ENCODE peak calls at places on chromosomes 2 and 18, in eight cellular contexts. Q is fibroblast of lung; W is GM23338; T is upper lobe of right lung; R is body of pancreas; K is CD4-positive, CD25-positive, alpha-beta regulatory T cell; M is substantia nigra; U is OCI-LY7. B is an unnamed sample.

GRCh38 chr2:152920846-152921245 is 202.4 kb downstream of the ARL6IP6 start:
- DNase-seq in W (no peak), Q (no peak), T (no peak), K (no peak), U (no peak), R (no peak), M (no peak), B (no peak)

GRCh38 chr2:178009813-178010212 is 62.8 kb downstream of the PDE11A start:
- DNase-seq in U (no peak), M (no peak), W (no peak), K (no peak), R (no peak), T (no peak), Q (no peak), B (no peak)

GRCh38 chr2:203671876-203672275 is 34.6 kb upstream of the CD28 start:
- DNase-seq in K (no peak), Q (no peak), U (no peak), M (no peak), W (no peak), R (no peak), T (no peak), B (no peak)

GRCh38 chr2:145220496-145220895 is 700.6 kb upstream of the ZEB2 start:
- DNase-seq in W (no peak), M (no peak), T (no peak), R (no peak), K (no peak), Q (no peak), U (peak; percentile 80), B (no peak)

GRCh38 chr2:120861576-120862191 is 126.0 kb downstream of the GLI2 start:
- DNase-seq in T (peak; percentile 54), R (no peak), W (no peak), U (no peak), Q (no peak), K (no peak), M (no peak), B (no peak)

GRCh38 chr2:168719446-168719845 is 83.0 kb upstream of the NOSTRIN start:
- DNase-seq in M (no peak), T (no peak), U (no peak), Q (no peak), W (no peak), K (no peak), R (no peak), B (no peak)

GRCh38 chr2:152655880-152656279 is 61.4 kb downstream of the PRPF40A start:
- DNase-seq in K (no peak), U (no peak), W (no peak), M (no peak), Q (no peak), R (no peak), T (no peak), B (no peak)

GRCh38 chr2:11697103-11697871 is 27.3 kb upstream of the NTSR2 start:
- DNase-seq in K (no peak), T (peak; percentile 75), U (no peak), Q (peak; percentile 77), M (peak; percentile 62), R (no peak), W (no peak), B (no peak)

GRCh38 chr2:44974064-44974715 is 32.7 kb downstream of the SIX3 start:
- DNase-seq in U (peak; percentile 63), Q (peak; percentile 72), R (no peak), K (no peak), W (peak; percentile 98), M (no peak), T (no peak), B (peak; percentile 90)

GRCh38 chr2:14023558-14023957 is 609.0 kb upstream of the LRATD1 start:
- DNase-seq in K (no peak), W (peak; percentile 47), M (no peak), T (no peak), R (no peak), Q (no peak), U (no peak), B (no peak)

GRCh38 chr2:220215785-220216184 is 588.4 kb downstream of the SLC4A3 start:
- DNase-seq in R (no peak), K (no peak), W (no peak), M (no peak), Q (no peak), T (no peak), U (no peak), B (no peak)

GRCh38 chr2:241702405-241703127 is 727 bp downstream of the ING5 start:
- DNase-seq in U (peak; percentile 90), W (peak; percentile 92), T (peak; percentile 91), Q (no peak), K (peak; percentile 82), R (peak; percentile 87), M (no peak), B (peak; percentile 93)

GRCh38 chr2:170530284-170530745 is 184.8 kb upstream of the SP5 start:
- DNase-seq in T (peak; percentile 85), U (no peak), K (no peak), Q (peak; percentile 84), M (no peak), W (peak; percentile 61), R (peak; percentile 81), B (peak; percentile 45)

GRCh38 chr2:124704056-124704644 is 679.1 kb downstream of the CNTNAP5 start:
- DNase-seq in R (no peak), K (no peak), U (no peak), M (no peak), Q (no peak), W (no peak), T (no peak), B (peak; percentile 58)

DNA sequence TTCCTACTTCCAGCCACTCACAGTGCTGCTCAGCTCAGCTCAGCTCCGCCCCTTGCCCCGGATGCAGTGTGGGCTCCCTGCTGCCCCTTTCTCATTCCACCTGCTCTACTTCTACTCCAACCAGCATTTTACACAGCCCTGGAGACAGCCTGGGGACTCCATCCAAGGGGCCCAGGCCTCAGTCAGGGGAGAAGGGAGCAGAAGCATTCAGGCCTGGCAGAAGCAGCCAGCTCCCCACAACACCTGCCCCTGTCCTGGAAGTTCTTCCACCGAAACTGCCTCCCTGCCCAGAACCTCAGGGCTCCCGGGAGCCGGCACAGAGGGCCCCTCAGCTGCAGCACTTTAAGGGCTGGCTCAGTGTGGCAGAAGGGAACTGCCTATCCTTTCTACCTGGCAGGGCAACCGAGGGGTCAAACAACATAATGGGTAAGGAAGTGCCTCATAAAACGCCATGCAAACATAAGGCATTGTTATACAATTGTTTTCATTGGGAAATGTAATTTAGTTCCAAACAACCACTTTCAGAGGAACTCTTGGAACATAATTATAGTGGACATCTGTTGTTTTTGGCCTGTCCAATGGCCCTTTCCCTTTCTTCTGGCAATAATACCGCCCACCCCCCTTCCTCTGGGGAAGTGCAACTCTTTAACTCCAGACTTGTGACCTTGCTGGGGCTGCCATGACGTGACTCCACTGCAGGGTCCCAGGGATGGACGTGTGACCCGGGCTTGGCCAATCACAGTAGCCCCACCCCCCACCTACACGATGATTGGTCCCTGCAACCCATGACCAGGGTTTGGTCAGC is 102.4 kb downstream of the LIPG start:
- DNase-seq in Q (no peak), R (no peak), M (no peak), K (no peak), U (no peak), T (no peak), W (peak; percentile 54), B (no peak)
- H3K27ac ChIP-seq in Q (no peak overlapping the region), R (no peak overlapping the region), M (no peak overlapping the region), K (no peak overlapping the region), U (no peak overlapping the region), T (peak overlapping the region; percentile 24), W (no peak overlapping the region), B (no peak overlapping the region)

GRCh38 chr18:2672872-2673271 is 17.3 kb downstream of the SMCHD1 start:
- DNase-seq in M (no peak), R (no peak), Q (no peak), W (no peak), K (no peak), T (no peak), U (no peak), B (no peak)

GRCh38 chr18:2672410-2672809 is 16.9 kb downstream of the SMCHD1 start:
- DNase-seq in Q (no peak), W (no peak), M (no peak), K (no peak), R (no peak), U (no peak), T (no peak), B (no peak)
- H3K27ac ChIP-seq in Q (no peak overlapping the region), W (no peak overlapping the region), M (no peak overlapping the region), K (no peak overlapping the region), R (no peak overlapping the region), U (no peak overlapping the region), T (no peak overlapping the region), B (no peak overlapping the region)

GRCh38 chr2:85251070-85251616 is 76.6 kb downstream of the TGOLN2 start:
- DNase-seq in U (no peak), K (no peak), W (no peak), T (no peak), M (no peak), R (no peak), Q (no peak), B (no peak)
- H3K27ac ChIP-seq in U (no peak overlapping the region), K (no peak overlapping the region), W (peak overlapping the region; percentile 72), T (no peak overlapping the region), M (no peak overlapping the region), R (peak overlapping the region; percentile 53), Q (no peak overlapping the region), B (peak overlapping the region; percentile 86)

DNA sequence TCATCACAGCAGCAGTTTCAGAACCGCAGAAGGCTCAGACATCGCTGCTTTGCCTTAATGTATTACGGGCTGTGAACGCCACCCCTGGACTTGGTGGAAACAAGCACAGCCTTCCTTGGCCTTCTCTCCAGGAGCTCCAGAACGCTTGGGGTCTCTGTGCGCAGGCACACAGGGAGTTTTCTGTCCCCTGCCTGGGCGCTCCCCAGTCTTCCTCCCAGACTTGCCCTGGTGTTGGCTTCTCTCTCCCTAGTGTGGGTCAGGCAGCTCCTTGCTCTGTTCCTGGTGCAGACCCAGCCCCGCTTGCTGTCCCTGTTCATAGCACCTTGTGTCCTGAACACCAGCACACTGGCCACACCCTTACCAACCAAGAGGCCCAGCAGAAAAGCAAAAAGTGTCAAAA is 103.6 kb downstream of the FAM210A start:
- DNase-seq in T (no peak), R (no peak), K (no peak), U (no peak), M (no peak), Q (no peak), W (no peak), B (no peak)
- H3K27ac ChIP-seq in T (no peak overlapping the region), R (no peak overlapping the region), K (no peak overlapping the region), U (no peak overlapping the region), M (peak overlapping the region; percentile 96), Q (no peak overlapping the region), W (no peak overlapping the region), B (no peak overlapping the region)